ENCODE peak calls at places on chromosomes 16 and 17, in four cellular contexts. C, E, D and T are unnamed samples.
A peak's percentile ranks its signal among the peaks of the same experiment; 100 is the strongest.

GRCh38 chr16:54817432-54817831 is 113.2 kb upstream of the IRX5 start:
- DNase-seq in C (no peak), E (no peak), D (no peak), T (peak; percentile 11)

GRCh38 chr17:17994271-17994670 is 21.6 kb downstream of the DRC3 start:
- DNase-seq in C (no peak), E (no peak), D (no peak), T (peak; percentile 50)

GRCh38 chr17:13513039-13513405 is 88.7 kb downstream of the HS3ST3A1 start:
- DNase-seq in C (no peak), E (no peak), D (no peak), T (no peak)

GRCh38 chr17:62565817-62566216 is 61.7 kb upstream of the MRC2 start:
- DNase-seq in C (no peak), E (no peak), D (peak; percentile 41), T (no peak)

GRCh38 chr17:12007466-12007865 is 10.2 kb upstream of the ZNF18 start:
- DNase-seq in C (no peak), E (no peak), D (no peak), T (no peak)

GRCh38 chr17:58402679-58403078 is 14.7 kb downstream of the RNF43 start:
- DNase-seq in C (no peak), E (no peak), D (no peak), T (no peak)

GRCh38 chr17:76033139-76033538 is 6.0 kb upstream of the EVPL start:
- DNase-seq in C (no peak), E (no peak), D (no peak), T (no peak)

GRCh38 chr17:49616086-49616485 is 40.4 kb downstream of the NXPH3 start:
- DNase-seq in C (no peak), E (no peak), D (peak; percentile 14), T (no peak)

GRCh38 chr16:15952265-15952711 is 2.9 kb downstream of the ABCC1 start:
- DNase-seq in C (no peak), E (no peak), D (no peak), T (no peak)

GRCh38 chr17:17603895-17604225 is 12.4 kb upstream of the PEMT start:
- DNase-seq in C (no peak), E (no peak), D (no peak), T (peak; percentile 27)

GRCh38 chr17:63855185-63855584 is 12.7 kb upstream of the SMARCD2 start:
- DNase-seq in C (no peak), E (no peak), D (no peak), T (no peak)

GRCh38 chr17:43878260-43879082 is 28.9 kb downstream of the MPP2 start:
- DNase-seq in C (peak; percentile 50), E (peak; percentile 57), D (peak; percentile 93), T (peak; percentile 78)

GRCh38 chr17:27466748-27467375 is 10.6 kb downstream of the KSR1 start:
- DNase-seq in C (no peak), E (no peak), D (no peak), T (no peak)

GRCh38 chr17:44095388-44095646 is 24.8 kb downstream of the G6PC3 start:
- DNase-seq in C (no peak), E (no peak), D (no peak), T (no peak)

GRCh38 chr16:20741555-20742285 is at the start of gene THUMPD1:
- DNase-seq in C (peak; percentile 98), E (peak; percentile 89), D (peak; percentile 96), T (peak; percentile 97)

GRCh38 chr17:46964315-46965265 is 14.5 kb downstream of the RPRML start:
- DNase-seq in C (no peak), E (no peak), D (peak; percentile 47), T (no peak)

GRCh38 chr17:37676115-37676925 is 33.1 kb upstream of the DDX52 start:
- DNase-seq in C (no peak), E (no peak), D (no peak), T (peak; percentile 8)

GRCh38 chr16:13005836-13006235 is 104.4 kb downstream of the SHISA9 start:
- DNase-seq in C (no peak), E (no peak), D (no peak), T (no peak)

GRCh38 chr16:29126057-29126494 is 141.2 kb downstream of the LAT start:
- DNase-seq in C (peak; percentile 12), E (no peak), D (no peak), T (no peak)

GRCh38 chr17:351875-352420 is 659 bp downstream of the RPH3AL start:
- DNase-seq in C (no peak), E (no peak), D (no peak), T (no peak)

GRCh38 chr17:17269926-17270773 is 10.9 kb downstream of the COPS3 start:
- DNase-seq in C (no peak), E (no peak), D (no peak), T (peak; percentile 2)

GRCh38 chr17:1043601-1044251 is 46.8 kb downstream of the TIMM22 start:
- DNase-seq in C (no peak), E (peak; percentile 19), D (no peak), T (peak; percentile 33)

GRCh38 chr16:57611184-57611583 is 17.2 kb upstream of the ADGRG1 start:
- DNase-seq in C (no peak), E (no peak), D (peak; percentile 55), T (no peak)

GRCh38 chr16:56858375-56858774 is 6.6 kb upstream of the SLC12A3 start:
- DNase-seq in C (no peak), E (no peak), D (no peak), T (no peak)

GRCh38 chr16:87426423-87427215 is 34.5 kb downstream of the MAP1LC3B start:
- DNase-seq in C (no peak), E (no peak), D (no peak), T (no peak)